ENCODE peak calls at places on chromosome 1, in four cellular contexts. M is HCT116, Q is kidney, Y is RWPE1. N is an unnamed sample.

GRCh38 chr1:101479945-101480344 is 243.1 kb downstream of the S1PR1 start:
- DNase-seq in M (no peak), Q (no peak), Y (no peak), N (no peak)

GRCh38 chr1:156444407-156445001 is 56.1 kb downstream of the MEF2D start:
- DNase-seq in M (peak; percentile 48), Q (no peak), Y (no peak), N (no peak)

GRCh38 chr1:117895482-117896114 is 33.8 kb downstream of the GDAP2 start:
- DNase-seq in M (peak; percentile 54), Q (no peak), Y (peak; percentile 52), N (peak; percentile 53)

GRCh38 chr1:55694297-55694696 is 479.1 kb upstream of the USP24 start:
- DNase-seq in M (no peak), Q (no peak), Y (no peak), N (no peak)

GRCh38 chr1:103191327-103191726 is 83.0 kb upstream of the COL11A1 start:
- DNase-seq in M (no peak), Q (no peak), Y (no peak), N (no peak)

GRCh38 chr1:185860316-185860715 is 126.1 kb downstream of the HMCN1 start:
- DNase-seq in M (no peak), Q (no peak), Y (no peak), N (no peak)

GRCh38 chr1:3176028-3176427 is 107.0 kb downstream of the PRDM16 start:
- DNase-seq in M (no peak), Q (no peak), Y (no peak), N (no peak)

GRCh38 chr1:92711473-92712165 is 73.3 kb downstream of the EVI5 start:
- DNase-seq in M (no peak), Q (no peak), Y (no peak), N (no peak)

GRCh38 chr1:97281962-97282361 is 560.4 kb downstream of the PTBP2 start:
- DNase-seq in M (no peak), Q (no peak), Y (no peak), N (no peak)

GRCh38 chr1:62435231-62436038 is 1.4 kb upstream of the USP1 start:
- DNase-seq in M (peak; percentile 10), Q (no peak), Y (peak; percentile 28), N (no peak)

GRCh38 chr1:92934395-92935378 is 26.6 kb downstream of the DIPK1A start:
- DNase-seq in M (no peak), Q (peak; percentile 89), Y (no peak), N (peak; percentile 22)

GRCh38 chr1:161705537-161705936 is 1.5 kb upstream of the FCRLA start:
- DNase-seq in M (no peak), Q (no peak), Y (no peak), N (no peak)

GRCh38 chr1:199124351-199124750 is 485.5 kb downstream of the PTPRC start:
- DNase-seq in M (no peak), Q (no peak), Y (no peak), N (no peak)

GRCh38 chr1:32954183-32954582 is 10.4 kb downstream of the RNF19B start:
- DNase-seq in M (peak; percentile 28), Q (no peak), Y (peak; percentile 83), N (no peak)

GRCh38 chr1:48817505-48818114 is 40.9 kb upstream of the BEND5 start:
- DNase-seq in M (peak; percentile 8), Q (peak; percentile 80), Y (peak; percentile 12), N (peak; percentile 72)

GRCh38 chr1:110647254-110647891 is 27.4 kb downstream of the KCNA3 start:
- DNase-seq in M (no peak), Q (no peak), Y (no peak), N (no peak)